ENCODE peak calls at places on chromosomes 2 and 18, in eight cellular contexts. U, C, L, E, X, Y, T and K are unnamed samples. For H3K27me3, the result is how much of the 10 kb centered on the place peaks cover.

GRCh38 chr2:166417669-166418068 is 41.9 kb upstream of the SCN9A start:
- DNase-seq in L (peak), E (no peak), T (no peak), C (no peak), X (no peak), Y (peak), U (no peak), K (no peak)

GRCh38 chr2:42762823-42763804 is 821 bp downstream of the OXER1 start:
- DNase-seq in U (no peak), C (no peak), E (peak), L (no peak), T (no peak), Y (no peak), X (no peak), K (no peak)

GRCh38 chr2:26669099-26669498 is 23.4 kb upstream of the KCNK3 start:
- DNase-seq in C (no peak), L (no peak), E (peak), U (no peak), Y (no peak), X (no peak), T (no peak), K (no peak)

GRCh38 chr2:219475278-219475677 is 23.4 kb upstream of the GMPPA start:
- DNase-seq in Y (no peak), C (no peak), X (no peak), L (no peak), T (no peak), E (no peak), U (no peak), K (no peak)

GRCh38 chr18:36442717-36443116 is 145.2 kb downstream of the FHOD3 start:
- DNase-seq in Y (no peak), T (no peak), X (no peak), L (no peak), C (no peak), E (no peak), U (no peak), K (no peak)

GRCh38 chr2:24820598-24821432 is 27.6 kb downstream of the CENPO start:
- DNase-seq in L (no peak), U (no peak), E (peak), X (no peak), C (no peak), Y (no peak), T (no peak), K (no peak)

GRCh38 chr18:28342231-28342630 is 165.3 kb upstream of the CDH2 start:
- DNase-seq in Y (no peak), X (no peak), C (no peak), U (no peak), E (no peak), L (no peak), T (no peak), K (no peak)

GRCh38 chr2:152171733-152172132 is 3.8 kb downstream of the STAM2 start:
- DNase-seq in X (no peak), Y (no peak), U (no peak), E (no peak), C (no peak), L (no peak), T (peak), K (no peak)

GRCh38 chr18:70553245-70553960 is 264.6 kb downstream of the SOCS6 start:
- DNase-seq in X (no peak), C (no peak), L (no peak), U (no peak), Y (no peak), T (no peak), E (no peak), K (no peak)

GRCh38 chr2:96110621-96111256 is 5.6 kb downstream of the ADRA2B start:
- DNase-seq in Y (no peak), C (no peak), L (no peak), T (no peak), E (no peak), U (no peak), X (no peak), K (no peak)

GRCh38 chr18:23037646-23038045 is 97.6 kb upstream of the CABLES1 start:
- DNase-seq in Y (no peak), E (peak), L (no peak), T (no peak), C (no peak), X (no peak), U (no peak), K (no peak)

GRCh38 chr2:128701443-128701842 is 382.8 kb upstream of the HS6ST1 start:
- DNase-seq in E (no peak), T (no peak), Y (no peak), X (no peak), U (no peak), L (no peak), C (no peak), K (no peak)

GRCh38 chr2:239040152-239040761 is 192.4 kb downstream of the TWIST2 start:
- DNase-seq in X (no peak), T (no peak), E (no peak), C (no peak), Y (no peak), L (no peak), U (no peak), K (no peak)

GRCh38 chr2:134763164-134763710 is 44.4 kb upstream of the TMEM163 start:
- DNase-seq in T (no peak), E (no peak), X (no peak), Y (no peak), U (no peak), L (no peak), C (no peak), K (no peak)

GRCh38 chr2:218332288-218332687 is 24.4 kb upstream of the CATIP start:
- DNase-seq in L (no peak), Y (no peak), U (no peak), E (peak), T (no peak), X (no peak), C (no peak), K (no peak)

GRCh38 chr2:138228101-138228500 is 263.8 kb downstream of the HNMT start:
- DNase-seq in X (no peak), U (no peak), L (no peak), C (no peak), Y (no peak), E (no peak), T (no peak), K (no peak)

GRCh38 chr2:128376241-128377041 is 57.8 kb upstream of the HS6ST1 start:
- DNase-seq in C (no peak), E (no peak), U (peak), X (no peak), Y (no peak), T (no peak), L (no peak), K (no peak)

GRCh38 chr2:120646994-120647393 is 88.7 kb upstream of the GLI2 start:
- DNase-seq in U (no peak), T (no peak), Y (no peak), C (no peak), E (peak), X (no peak), L (no peak), K (no peak)

GRCh38 chr2:74957886-74958276 is 562 bp upstream of the POLE4 start:
- DNase-seq in Y (peak), C (no peak), T (no peak), U (no peak), X (no peak), E (no peak), L (peak), K (no peak)

GRCh38 chr2:44748-45341 is 1.5 kb downstream of the FAM110C start:
- DNase-seq in Y (no peak), U (peak), X (no peak), E (peak), L (no peak), T (peak), C (no peak), K (no peak)

GRCh38 chr2:220966636-220967035 is 605.5 kb downstream of the EPHA4 start:
- DNase-seq in E (no peak), L (peak), T (no peak), X (no peak), U (no peak), Y (peak), C (no peak), K (no peak)

GRCh38 chr2:237604960-237605359 is 14.4 kb upstream of the RAB17 start:
- DNase-seq in U (no peak), T (no peak), Y (no peak), E (peak), X (no peak), C (no peak), L (no peak), K (no peak)

GRCh38 chr2:20456049-20456665 is 9.3 kb downstream of the RHOB start:
- DNase-seq in E (peak), X (no peak), L (no peak), C (no peak), Y (no peak), U (no peak), T (no peak), K (no peak)

GRCh38 chr2:63424329-63425078 is 163.8 kb downstream of the WDPCP start:
- DNase-seq in C (no peak), U (no peak), E (peak), Y (peak), L (peak), T (no peak), X (no peak), K (no peak)

GRCh38 chr2:174546519-174547506 is 50.8 kb downstream of the WIPF1 start:
- DNase-seq in C (peak), L (peak), E (peak), X (no peak), Y (peak), T (no peak), U (no peak), K (no peak)

GRCh38 chr2:128395640-128396499 is 77.2 kb upstream of the HS6ST1 start:
- DNase-seq in L (no peak), U (peak), Y (peak), C (no peak), T (no peak), X (no peak), E (peak), K (no peak)

GRCh38 chr2:240611601-240612210 is 13.6 kb upstream of the GPR35 start:
- DNase-seq in E (no peak), C (no peak), T (no peak), L (no peak), U (no peak), Y (no peak), X (no peak), K (no peak)

GRCh38 chr2:102059151-102059550 is 67.4 kb downstream of the IL1R2 start:
- DNase-seq in C (no peak), T (no peak), L (peak), Y (no peak), U (no peak), E (no peak), X (no peak), K (no peak)

GRCh38 chr2:214469728-214470127 is 58.9 kb downstream of the VWC2L start:
- DNase-seq in C (no peak), Y (no peak), X (no peak), L (no peak), U (no peak), E (no peak), T (no peak), K (no peak)

GRCh38 chr2:113124181-113124961 is 3.0 kb upstream of the IL1RN start:
- DNase-seq in Y (peak), C (no peak), T (no peak), X (no peak), U (no peak), L (peak), E (no peak), K (no peak)

GRCh38 chr2:36478332-36478738 is 119.6 kb downstream of the FEZ2 start:
- DNase-seq in C (no peak), L (peak), X (no peak), Y (peak), T (no peak), U (peak), E (no peak), K (no peak)

GRCh38 chr2:28250006-28250405 is 142.7 kb upstream of the FOSL2 start:
- DNase-seq in U (no peak), E (no peak), L (peak), Y (peak), C (no peak), X (no peak), T (no peak), K (no peak)

GRCh38 chr18:11859903-11860407 is 8.7 kb downstream of the CHMP1B start:
- DNase-seq in U (no peak), Y (peak), C (no peak), L (peak), X (no peak), E (peak), T (no peak), K (no peak)

GRCh38 chr2:197090713-197091367 is 164.3 kb upstream of the PGAP1 start:
- DNase-seq in X (no peak), C (no peak), Y (no peak), T (no peak), E (no peak), U (no peak), L (no peak), K (no peak)

GRCh38 chr2:70344195-70344594 is 42.3 kb upstream of the FAM136A start:
- DNase-seq in Y (no peak), L (no peak), T (no peak), X (no peak), C (no peak), U (no peak), E (no peak), K (no peak)

GRCh38 chr2:70347831-70348230 is 46.0 kb upstream of the FAM136A start:
- DNase-seq in C (no peak), X (no peak), L (no peak), Y (no peak), U (no peak), T (no peak), E (no peak), K (no peak)

GRCh38 chr2:70354264-70354949 is 52.5 kb upstream of the FAM136A start:
- DNase-seq in X (no peak), T (no peak), U (no peak), L (no peak), E (no peak), C (no peak), Y (no peak), K (no peak)

GRCh38 chr2:70349921-70350685 is 48.2 kb upstream of the FAM136A start:
- DNase-seq in E (no peak), T (no peak), U (no peak), X (no peak), Y (no peak), C (no peak), L (no peak), K (no peak)
- H3K27me3 ChIP-seq in E (under half), T (under half), U (under half), X (under half), Y (under half), C (under half), L (under half), K (under half)

DNA sequence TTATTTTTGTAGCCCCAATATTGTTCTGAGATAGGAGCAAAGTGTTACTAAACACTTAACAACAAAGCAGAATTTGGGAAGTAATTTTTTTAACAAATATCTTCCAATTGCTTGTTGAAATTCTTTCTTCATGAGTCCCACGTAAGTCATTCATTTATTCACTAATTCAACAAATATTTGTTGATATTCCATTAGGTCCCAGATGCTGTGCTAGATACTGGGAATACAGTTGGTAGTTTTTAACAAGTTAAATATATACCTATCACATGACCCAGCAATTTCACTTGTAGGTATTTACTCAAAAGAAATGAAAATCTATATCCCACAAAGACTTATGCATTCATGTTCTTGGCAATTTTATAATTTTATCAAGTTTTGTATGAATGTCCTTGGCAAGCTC is 7.0 kb upstream of the BBS5 start:
- DNase-seq in Y (no peak), L (no peak), X (no peak), T (no peak), U (no peak), E (no peak), C (no peak), K (no peak)
- H3K27me3 ChIP-seq in Y (under half), L (under half), X (under half), T (under half), U (under half), E (under half), C (under half), K (under half)

GRCh38 chr2:86794866-86795265 is 4.2 kb upstream of the CD8A start:
- DNase-seq in L (no peak), U (no peak), Y (no peak), T (no peak), E (no peak), C (no peak), X (peak), K (no peak)
- H3K27me3 ChIP-seq in L (under half), U (under half), Y (under half), T (under half), E (half or more), C (under half), X (under half), K (under half)

GRCh38 chr2:199851886-199852285 is 894 bp upstream of the FTCDNL1 start:
- DNase-seq in U (no peak), L (no peak), T (no peak), E (no peak), Y (no peak), C (no peak), X (no peak), K (no peak)
- H3K27me3 ChIP-seq in U (under half), L (under half), T (under half), E (under half), Y (under half), C (under half), X (under half), K (under half)

GRCh38 chr18:50671376-50671775 is 111.5 kb downstream of the MAPK4 start:
- DNase-seq in E (no peak), L (no peak), U (no peak), Y (no peak), T (no peak), C (no peak), X (no peak), K (no peak)
- H3K27me3 ChIP-seq in E (under half), L (under half), U (under half), Y (under half), T (under half), C (under half), X (under half), K (under half)

GRCh38 chr2:30229596-30229995 is 1.7 kb upstream of the LBH start:
- DNase-seq in E (no peak), C (no peak), T (no peak), X (no peak), Y (no peak), L (no peak), U (no peak), K (no peak)
- H3K27me3 ChIP-seq in E (under half), C (under half), T (under half), X (under half), Y (under half), L (under half), U (under half), K (under half)